ENCODE peak calls at places on chromosome 10, in four cellular contexts. T is A549, R is K562, H is HepG2. K is an unnamed sample.

GRCh38 chr10:27448926-27449325 is 55.2 kb upstream of the RAB18 start:
- DNase-seq in T (no peak), R (no peak), H (peak; percentile 4), K (peak; percentile 68)

GRCh38 chr10:126439947-126440346 is 51.7 kb upstream of the ADAM12 start:
- DNase-seq in T (no peak), R (no peak), H (no peak), K (no peak)

GRCh38 chr10:78405231-78405630 is 371.6 kb downstream of the RPS24 start:
- DNase-seq in T (no peak), R (no peak), H (no peak), K (no peak)

GRCh38 chr10:11009471-11010308 is 8.0 kb upstream of the CELF2 start:
- DNase-seq in T (no peak), R (no peak), H (no peak), K (no peak)

GRCh38 chr10:8908013-8908412 is 853.5 kb downstream of the GATA3 start:
- DNase-seq in T (no peak), R (no peak), H (no peak), K (no peak)

GRCh38 chr10:34697366-34698247 is 117.5 kb downstream of the PARD3 start:
- DNase-seq in T (no peak), R (no peak), H (no peak), K (no peak)

GRCh38 chr10:92593553-92594046 is 670 bp downstream of the KIF11 start:
- DNase-seq in T (no peak), R (peak; percentile 7), H (no peak), K (no peak)

GRCh38 chr10:118832242-118832651 is 77.5 kb upstream of the CACUL1 start:
- DNase-seq in T (no peak), R (no peak), H (no peak), K (peak; percentile 13)

GRCh38 chr10:1598393-1599153 is 138.8 kb downstream of the ADARB2 start:
- DNase-seq in T (no peak), R (no peak), H (no peak), K (no peak)

GRCh38 chr10:102602272-102603045 is 41.8 kb upstream of the TRIM8 start:
- DNase-seq in T (no peak), R (no peak), H (no peak), K (no peak)

GRCh38 chr10:1654811-1655356 is 82.4 kb downstream of the ADARB2 start:
- DNase-seq in T (no peak), R (no peak), H (no peak), K (no peak)

GRCh38 chr10:63670291-63670898 is 149.2 kb downstream of the REEP3 start:
- DNase-seq in T (no peak), R (no peak), H (no peak), K (no peak)

GRCh38 chr10:4093438-4093837 is 308.4 kb upstream of the KLF6 start:
- DNase-seq in T (no peak), R (no peak), H (no peak), K (no peak)

GRCh38 chr10:77909755-77910375 is 16.7 kb downstream of the DLG5 start:
- DNase-seq in T (peak; percentile 66), R (peak; percentile 89), H (peak; percentile 91), K (peak; percentile 84)

GRCh38 chr10:24920907-24921881 is 31.2 kb downstream of the PRTFDC1 start:
- DNase-seq in T (peak; percentile 62), R (peak; percentile 89), H (no peak), K (peak; percentile 99)

GRCh38 chr10:49282306-49282705 is 16.7 kb upstream of the C10orf71 start:
- DNase-seq in T (no peak), R (no peak), H (no peak), K (no peak)

GRCh38 chr10:52818019-52818418 is 45.4 kb upstream of the MBL2 start:
- DNase-seq in T (no peak), R (no peak), H (peak; percentile 51), K (peak; percentile 59)

GRCh38 chr10:94397549-94398370 is 4.6 kb upstream of the TBC1D12 start:
- DNase-seq in T (no peak), R (no peak), H (peak; percentile 30), K (peak; percentile 35)

GRCh38 chr10:36182059-36182654 is 540.1 kb upstream of the FZD8 start:
- DNase-seq in T (no peak), R (no peak), H (no peak), K (no peak)

GRCh38 chr10:13816195-13816926 is 229.6 kb downstream of the PRPF18 start:
- DNase-seq in T (no peak), R (no peak), H (no peak), K (peak; percentile 95)

GRCh38 chr10:95382596-95382995 is 91.8 kb upstream of the PDLIM1 start:
- DNase-seq in T (no peak), R (no peak), H (no peak), K (no peak)

GRCh38 chr10:71604324-71605018 is 115.1 kb downstream of the C10orf105 start:
- DNase-seq in T (no peak), R (no peak), H (no peak), K (no peak)

GRCh38 chr10:121371836-121372235 is 226.4 kb downstream of the FGFR2 start:
- DNase-seq in T (no peak), R (no peak), H (no peak), K (no peak)

GRCh38 chr10:81127931-81128330 is 590.2 kb downstream of the SH2D4B start:
- DNase-seq in T (no peak), R (no peak), H (no peak), K (no peak)

GRCh38 chr10:120386896-120387295 is 70.1 kb upstream of the PLPP4 start:
- DNase-seq in T (no peak), R (no peak), H (no peak), K (no peak)

GRCh38 chr10:48450233-48450810 is 143.8 kb downstream of the MAPK8 start:
- DNase-seq in T (no peak), R (no peak), H (no peak), K (no peak)

GRCh38 chr10:78176320-78177012 is 142.8 kb downstream of the RPS24 start:
- DNase-seq in T (no peak), R (no peak), H (peak; percentile 15), K (no peak)

GRCh38 chr10:18710201-18710653 is 51.0 kb downstream of the ARL5B start:
- DNase-seq in T (no peak), R (peak; percentile 25), H (no peak), K (no peak)

DNA sequence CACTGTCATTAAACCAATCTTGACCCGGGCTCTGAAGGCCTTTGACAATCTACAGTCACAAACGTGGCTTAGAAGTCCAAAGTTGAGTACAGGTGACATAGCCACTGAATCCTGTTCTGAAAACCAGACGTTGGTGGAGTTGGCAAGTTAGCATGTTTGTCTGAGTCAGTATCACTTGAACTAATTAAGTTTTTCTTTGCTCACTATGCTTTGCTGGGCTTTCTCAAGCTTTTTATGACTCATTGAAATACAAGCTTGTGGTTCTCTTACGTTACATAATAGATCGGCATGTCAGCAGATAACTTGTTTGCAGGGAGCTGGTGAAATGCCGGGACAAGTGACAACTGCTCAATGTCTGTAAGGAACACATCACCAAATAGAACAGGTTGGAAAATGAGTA is 53.8 kb downstream of the ARL5B start:
- DNase-seq in T (peak; percentile 33), R (no peak), H (peak; percentile 53), K (peak; percentile 92)
- TF ChIP-seq MAZ in T (no peak), R (no peak), H (no peak), K (no peak)

GRCh38 chr10:33022090-33022489 is 64.1 kb upstream of the ITGB1 start:
- DNase-seq in T (no peak), R (no peak), H (no peak), K (no peak)

GRCh38 chr10:33025910-33026309 is 67.9 kb upstream of the ITGB1 start:
- DNase-seq in T (no peak), R (no peak), H (no peak), K (no peak)

GRCh38 chr10:33027088-33027487 is 69.1 kb upstream of the ITGB1 start:
- DNase-seq in T (no peak), R (no peak), H (no peak), K (no peak)

GRCh38 chr10:33025039-33025438 is 67.0 kb upstream of the ITGB1 start:
- DNase-seq in T (no peak), R (no peak), H (no peak), K (no peak)

GRCh38 chr10:33026422-33026821 is 68.4 kb upstream of the ITGB1 start:
- DNase-seq in T (no peak), R (no peak), H (no peak), K (no peak)
- TF ChIP-seq MAZ in T (no peak), R (no peak), H (no peak), K (no peak)

DNA sequence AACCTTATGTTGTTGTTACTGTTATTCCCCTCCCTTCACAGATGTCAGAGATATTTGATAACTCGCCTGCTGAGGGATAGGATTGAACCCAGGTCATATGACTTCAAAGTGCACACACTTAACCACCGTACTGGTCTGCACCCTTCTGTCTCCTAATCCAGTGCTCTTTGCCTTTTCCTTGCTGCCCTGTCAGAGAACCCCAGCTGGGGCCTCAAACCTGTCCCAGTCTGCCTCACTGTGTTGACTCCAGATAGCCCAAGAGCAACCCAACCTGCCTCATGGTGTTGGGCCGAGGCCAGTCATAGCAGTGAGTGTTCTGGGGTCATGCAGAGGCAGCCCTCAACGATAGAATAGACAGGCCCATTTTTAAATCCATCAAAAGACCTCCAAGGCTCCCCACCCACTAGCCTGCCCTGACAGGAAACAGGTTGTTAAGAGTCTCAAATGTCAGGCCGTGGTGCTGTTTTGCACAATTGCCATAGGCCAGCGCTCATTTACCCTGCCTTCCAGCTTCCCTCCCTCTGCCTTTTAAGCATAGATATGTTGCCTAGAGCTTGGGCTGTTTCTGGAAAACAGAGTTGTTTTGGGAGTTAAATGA is 37.0 kb upstream of the PDCD4 start:
- DNase-seq in T (no peak), R (peak; percentile 31), H (peak; percentile 50), K (no peak)
- TF ChIP-seq MAZ in T (no peak), R (no peak), H (no peak), K (no peak)

GRCh38 chr10:22609719-22610118 is 104.7 kb downstream of the PIP4K2A start:
- DNase-seq in T (no peak), R (no peak), H (no peak), K (no peak)

GRCh38 chr10:22613011-22613410 is 101.4 kb downstream of the PIP4K2A start:
- DNase-seq in T (no peak), R (no peak), H (no peak), K (no peak)

GRCh38 chr10:22612316-22612715 is 102.1 kb downstream of the PIP4K2A start:
- DNase-seq in T (no peak), R (no peak), H (no peak), K (no peak)

GRCh38 chr10:22610595-22610994 is 103.8 kb downstream of the PIP4K2A start:
- DNase-seq in T (no peak), R (no peak), H (no peak), K (no peak)

DNA sequence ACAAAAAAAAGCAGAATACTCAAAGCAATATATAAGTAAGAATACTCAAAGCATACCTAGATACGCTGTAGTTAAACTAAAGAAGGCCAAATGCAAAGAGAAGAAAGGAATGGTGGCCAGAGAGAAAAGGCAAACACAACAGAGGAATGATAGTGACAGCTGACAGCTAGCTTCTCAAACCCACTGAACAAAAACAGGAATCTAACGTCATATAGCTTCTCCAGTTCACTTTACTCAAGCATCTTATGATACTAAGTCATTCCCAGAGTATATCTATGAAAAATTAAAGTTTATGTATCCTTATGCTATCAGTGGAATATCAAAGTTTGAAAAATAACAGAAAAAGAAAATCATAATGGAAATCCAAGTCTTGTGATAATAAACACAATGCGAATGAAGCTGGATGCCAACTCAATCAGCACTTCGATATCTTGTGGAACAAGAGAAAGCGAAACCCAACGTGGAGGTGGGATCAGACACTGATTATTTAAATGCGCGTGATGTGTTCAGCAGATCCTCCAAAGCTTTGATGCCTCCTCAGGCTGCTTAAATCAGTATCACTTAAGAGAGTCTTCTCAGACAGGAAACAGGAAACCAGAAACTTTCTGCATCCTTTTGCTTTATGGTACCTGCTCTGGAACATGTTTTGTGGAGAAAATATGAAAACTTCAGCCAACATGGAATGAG is 102.8 kb downstream of the PIP4K2A start:
- DNase-seq in T (no peak), R (no peak), H (no peak), K (no peak)
- TF ChIP-seq MAZ in T (no peak), R (no peak), H (no peak), K (no peak)

GRCh38 chr10:31071232-31071999 is 39.8 kb upstream of the ZNF438 start:
- DNase-seq in T (no peak), R (no peak), H (no peak), K (peak; percentile 62)
- TF ChIP-seq MAZ in T (no peak), R (no peak), H (no peak), K (no peak)